ENCODE peak calls at places on chromosomes 16 and 17, in five cellular contexts. A, I, D, S and R are unnamed samples.

GRCh38 chr16:471353-472198 is 46.1 kb downstream of the RAB11FIP3 start:
- DNase-seq in A (no peak), I (peak; percentile 93), D (no peak), S (no peak), R (no peak)

GRCh38 chr17:83152221-83152744 is 72.9 kb downstream of the METRNL start:
- DNase-seq in A (no peak), I (no peak), D (no peak), S (no peak), R (no peak)

GRCh38 chr17:57545836-57546305 is 199.2 kb downstream of the CCDC182 start:
- DNase-seq in A (no peak), I (no peak), D (no peak), S (no peak), R (no peak)

GRCh38 chr17:82212331-82213250 is at the start of gene CCDC57:
- DNase-seq in A (no peak), I (peak; percentile 76), D (peak; percentile 89), S (peak; percentile 88), R (peak; percentile 77)

GRCh38 chr16:85120006-85120340 is 7.7 kb upstream of the CIBAR2 start:
- DNase-seq in A (no peak), I (no peak), D (no peak), S (no peak), R (no peak)

GRCh38 chr17:54007855-54008254 is 185.1 kb downstream of the KIF2B start:
- DNase-seq in A (no peak), I (no peak), D (no peak), S (no peak), R (no peak)

GRCh38 chr17:75689441-75689873 is 22.3 kb downstream of the SAP30BP start:
- DNase-seq in A (peak; percentile 18), I (no peak), D (no peak), S (peak; percentile 57), R (no peak)

GRCh38 chr17:63486317-63487013 is 9.6 kb downstream of the ACE start:
- DNase-seq in A (no peak), I (no peak), D (no peak), S (no peak), R (no peak)

GRCh38 chr16:11224096-11224893 is 31.7 kb downstream of the SOCS1 start:
- DNase-seq in A (no peak), I (no peak), D (peak; percentile 91), S (peak; percentile 88), R (no peak)

GRCh38 chr17:32910769-32911168 is 17.2 kb upstream of the TMEM98 start:
- DNase-seq in A (no peak), I (no peak), D (no peak), S (no peak), R (peak; percentile 38)

GRCh38 chr16:80274576-80275191 is 266.1 kb upstream of the DYNLRB2 start:
- DNase-seq in A (no peak), I (no peak), D (no peak), S (no peak), R (no peak)

GRCh38 chr17:10033449-10033848 is 128.4 kb upstream of the RCVRN start:
- DNase-seq in A (no peak), I (no peak), D (no peak), S (peak; percentile 78), R (no peak)

GRCh38 chr17:489758-490329 is 137.2 kb upstream of the RPH3AL start:
- DNase-seq in A (no peak), I (no peak), D (peak; percentile 64), S (peak; percentile 37), R (no peak)

GRCh38 chr17:61310611-61311010 is 89.0 kb upstream of the TBX2 start:
- DNase-seq in A (no peak), I (no peak), D (no peak), S (no peak), R (no peak)

GRCh38 chr16:89257757-89258465 is 40.4 kb downstream of the ZNF778 start:
- DNase-seq in A (no peak), I (no peak), D (no peak), S (no peak), R (no peak)

GRCh38 chr17:30379303-30380105 is 777 bp downstream of the CPD start:
- DNase-seq in A (no peak), I (peak; percentile 39), D (peak; percentile 65), S (peak; percentile 23), R (no peak)

GRCh38 chr17:29573871-29574731 is 5.6 kb downstream of the TP53I13 start:
- DNase-seq in A (no peak), I (no peak), D (no peak), S (no peak), R (no peak)

GRCh38 chr17:29069526-29070041 is 26.6 kb downstream of the PIPOX start:
- DNase-seq in A (no peak), I (no peak), D (no peak), S (no peak), R (no peak)

GRCh38 chr17:42783062-42783777 is 2.8 kb downstream of the WNK4 start:
- DNase-seq in A (no peak), I (no peak), D (no peak), S (no peak), R (no peak)

GRCh38 chr17:8940866-8941471 is 24.5 kb downstream of the PIK3R5 start:
- DNase-seq in A (no peak), I (no peak), D (no peak), S (no peak), R (no peak)

GRCh38 chr16:81527477-81528178 is 83.0 kb downstream of the CMIP start:
- DNase-seq in A (no peak), I (no peak), D (no peak), S (no peak), R (no peak)

GRCh38 chr17:31472137-31472536 is 80.7 kb downstream of the RAB11FIP4 start:
- DNase-seq in A (no peak), I (peak; percentile 50), D (no peak), S (no peak), R (no peak)

GRCh38 chr17:73420897-73421296 is 109.1 kb upstream of the CDC42EP4 start:
- DNase-seq in A (no peak), I (no peak), D (peak; percentile 11), S (no peak), R (no peak)

GRCh38 chr17:14337596-14338079 is 36.8 kb downstream of the HS3ST3B1 start:
- DNase-seq in A (no peak), I (no peak), D (no peak), S (no peak), R (no peak)

GRCh38 chr17:1627987-1628855 is at the start of gene SLC43A2:
- DNase-seq in A (peak; percentile 42), I (peak; percentile 91), D (peak; percentile 91), S (peak; percentile 92), R (peak; percentile 83)

GRCh38 chr17:18951941-18952842 is at the start of gene SLC5A10:
- DNase-seq in A (no peak), I (no peak), D (no peak), S (no peak), R (no peak)

GRCh38 chr17:75152971-75153853 is 1.1 kb downstream of the JPT1 start:
- DNase-seq in A (no peak), I (no peak), D (no peak), S (peak; percentile 57), R (peak; percentile 59)

GRCh38 chr17:13437966-13438779 is 163.6 kb downstream of the HS3ST3A1 start:
- DNase-seq in A (no peak), I (no peak), D (no peak), S (no peak), R (no peak)

GRCh38 chr17:65742433-65743312 is 181.2 kb upstream of the AXIN2 start:
- DNase-seq in A (no peak), I (no peak), D (no peak), S (no peak), R (peak; percentile 38)

GRCh38 chr17:51044964-51045363 is 75.7 kb downstream of the SPAG9 start:
- DNase-seq in A (no peak), I (no peak), D (no peak), S (no peak), R (no peak)

GRCh38 chr17:33225509-33225908 is 67.6 kb downstream of the ASIC2 start:
- DNase-seq in A (no peak), I (no peak), D (no peak), S (no peak), R (no peak)

GRCh38 chr16:31094424-31095120 is at the start of gene VKORC1:
- DNase-seq in A (peak; percentile 65), I (peak; percentile 92), D (peak; percentile 97), S (peak; percentile 86), R (peak; percentile 98)

GRCh38 chr17:37392024-37392590 is 14.5 kb downstream of the ACACA start:
- DNase-seq in A (no peak), I (no peak), D (no peak), S (no peak), R (peak; percentile 33)